ENCODE peak calls at places on chromosomes 4 and X, in seven cellular contexts. One of them, this sample, is unnamed.

GRCh38 chr4:147334478-147334877 is 146.4 kb upstream of the EDNRA start:
- DNase-seq in stimulated activated CD4-positive, alpha-beta T cell treated with anti-CD3 and anti-CD28 coated beads, Interleukin-4, amount 100 ng/mL, for 48 hours: no peak
- DNase-seq in DMS 273 treated with DMSO at 0.1 percent for 48 hours: no peak
- DNase-seq in NCI-H1092: no peak
- DNase-seq in hepatocyte: peak
- DNase-seq in astrocyte of the spinal cord: peak
- DNase-seq in effector memory CD4-positive, alpha-beta T cell: no peak
- DNase-seq in this sample: peak

GRCh38 chrX:42485621-42486020 is 292.3 kb downstream of the PPP1R2C start:
- DNase-seq in stimulated activated CD4-positive, alpha-beta T cell treated with anti-CD3 and anti-CD28 coated beads, Interleukin-4, amount 100 ng/mL, for 48 hours: no peak
- DNase-seq in DMS 273 treated with DMSO at 0.1 percent for 48 hours: no peak
- DNase-seq in NCI-H1092: no peak
- DNase-seq in hepatocyte: no peak
- DNase-seq in astrocyte of the spinal cord: peak
- DNase-seq in effector memory CD4-positive, alpha-beta T cell: no peak
- DNase-seq in this sample: no peak

GRCh38 chr4:153971878-153972277 is 183.0 kb upstream of the SFRP2 start:
- DNase-seq in stimulated activated CD4-positive, alpha-beta T cell treated with anti-CD3 and anti-CD28 coated beads, Interleukin-4, amount 100 ng/mL, for 48 hours: no peak
- DNase-seq in DMS 273 treated with DMSO at 0.1 percent for 48 hours: no peak
- DNase-seq in NCI-H1092: no peak
- DNase-seq in hepatocyte: no peak
- DNase-seq in astrocyte of the spinal cord: no peak
- DNase-seq in effector memory CD4-positive, alpha-beta T cell: no peak
- DNase-seq in this sample: no peak

GRCh38 chr4:88964450-88964849 is 92.5 kb downstream of the FAM13A start:
- DNase-seq in stimulated activated CD4-positive, alpha-beta T cell treated with anti-CD3 and anti-CD28 coated beads, Interleukin-4, amount 100 ng/mL, for 48 hours: no peak
- DNase-seq in DMS 273 treated with DMSO at 0.1 percent for 48 hours: no peak
- DNase-seq in NCI-H1092: no peak
- DNase-seq in hepatocyte: no peak
- DNase-seq in astrocyte of the spinal cord: peak
- DNase-seq in effector memory CD4-positive, alpha-beta T cell: no peak
- DNase-seq in this sample: peak

GRCh38 chr4:74316397-74316796 is 8.1 kb downstream of the EPGN start:
- DNase-seq in stimulated activated CD4-positive, alpha-beta T cell treated with anti-CD3 and anti-CD28 coated beads, Interleukin-4, amount 100 ng/mL, for 48 hours: no peak
- DNase-seq in DMS 273 treated with DMSO at 0.1 percent for 48 hours: no peak
- DNase-seq in NCI-H1092: no peak
- DNase-seq in hepatocyte: no peak
- DNase-seq in astrocyte of the spinal cord: no peak
- DNase-seq in effector memory CD4-positive, alpha-beta T cell: no peak
- DNase-seq in this sample: no peak

GRCh38 chr4:189802884-189803283 is 137.8 kb upstream of the FRG1 start:
- DNase-seq in stimulated activated CD4-positive, alpha-beta T cell treated with anti-CD3 and anti-CD28 coated beads, Interleukin-4, amount 100 ng/mL, for 48 hours: no peak
- DNase-seq in DMS 273 treated with DMSO at 0.1 percent for 48 hours: no peak
- DNase-seq in NCI-H1092: no peak
- DNase-seq in hepatocyte: no peak
- DNase-seq in astrocyte of the spinal cord: no peak
- DNase-seq in effector memory CD4-positive, alpha-beta T cell: no peak
- DNase-seq in this sample: no peak

GRCh38 chrX:2387614-2388239 is 113.0 kb downstream of the DHRSX start:
- DNase-seq in stimulated activated CD4-positive, alpha-beta T cell treated with anti-CD3 and anti-CD28 coated beads, Interleukin-4, amount 100 ng/mL, for 48 hours: no peak
- DNase-seq in DMS 273 treated with DMSO at 0.1 percent for 48 hours: no peak
- DNase-seq in NCI-H1092: no peak
- DNase-seq in hepatocyte: no peak
- DNase-seq in astrocyte of the spinal cord: no peak
- DNase-seq in effector memory CD4-positive, alpha-beta T cell: no peak
- DNase-seq in this sample: peak

GRCh38 chrX:153879741-153880439 is 6.1 kb downstream of the L1CAM start:
- DNase-seq in stimulated activated CD4-positive, alpha-beta T cell treated with anti-CD3 and anti-CD28 coated beads, Interleukin-4, amount 100 ng/mL, for 48 hours: no peak
- DNase-seq in DMS 273 treated with DMSO at 0.1 percent for 48 hours: no peak
- DNase-seq in NCI-H1092: no peak
- DNase-seq in hepatocyte: no peak
- DNase-seq in astrocyte of the spinal cord: no peak
- DNase-seq in effector memory CD4-positive, alpha-beta T cell: no peak
- DNase-seq in this sample: no peak